ENCODE peak calls at places on chromosomes 11 and 22, in nine cellular contexts. One of them, this sample, is unnamed.

GRCh38 chr11:87422566-87422965 is 384.8 kb downstream of the TMEM135 start:
- DNase-seq in brain microvascular endothelial cell: no peak
- DNase-seq in GM04504: no peak
- DNase-seq in activated T-helper 9 cell treated with anti-CD3 and anti-CD28 coated beads, Interleukin-2, amount 50 U/mL, for 16 hours: no peak
- DNase-seq in frontal cortex: no peak
- DNase-seq in left colon: no peak
- DNase-seq in activated naive CD8-positive, alpha-beta T cell treated with anti-CD3 and anti-CD28 coated beads, Interleukin-2, amount 50 U/mL, for 16 hours: no peak
- DNase-seq in stimulated activated naive CD8-positive, alpha-beta T cell treated with anti-CD3 and anti-CD28 coated beads, Interleukin-15, Interleukin-2, amounts not matched to agents 100 U/mL and 50 U/mL, for 24 hours: no peak
- DNase-seq in COR-L47: no peak
- DNase-seq in this sample: no peak

GRCh38 chr11:111937859-111938258 is 716 bp downstream of the DIXDC1 start:
- DNase-seq in GM04504: no peak
- DNase-seq in left colon: no peak
- DNase-seq in activated T-helper 9 cell treated with anti-CD3 and anti-CD28 coated beads, Interleukin-2, amount 50 U/mL, for 16 hours: no peak
- DNase-seq in stimulated activated naive CD8-positive, alpha-beta T cell treated with anti-CD3 and anti-CD28 coated beads, Interleukin-15, Interleukin-2, amounts not matched to agents 100 U/mL and 50 U/mL, for 24 hours: peak; percentile 21
- DNase-seq in activated naive CD8-positive, alpha-beta T cell treated with anti-CD3 and anti-CD28 coated beads, Interleukin-2, amount 50 U/mL, for 16 hours: no peak
- DNase-seq in frontal cortex: no peak
- DNase-seq in COR-L47: no peak
- DNase-seq in brain microvascular endothelial cell: no peak
- DNase-seq in this sample: no peak

GRCh38 chr11:19723572-19724342 is 11.1 kb downstream of the NAV2 start:
- DNase-seq in frontal cortex: no peak
- DNase-seq in activated naive CD8-positive, alpha-beta T cell treated with anti-CD3 and anti-CD28 coated beads, Interleukin-2, amount 50 U/mL, for 16 hours: no peak
- DNase-seq in GM04504: peak; percentile 29
- DNase-seq in COR-L47: no peak
- DNase-seq in activated T-helper 9 cell treated with anti-CD3 and anti-CD28 coated beads, Interleukin-2, amount 50 U/mL, for 16 hours: no peak
- DNase-seq in left colon: peak; percentile 16
- DNase-seq in brain microvascular endothelial cell: peak; percentile 17
- DNase-seq in stimulated activated naive CD8-positive, alpha-beta T cell treated with anti-CD3 and anti-CD28 coated beads, Interleukin-15, Interleukin-2, amounts not matched to agents 100 U/mL and 50 U/mL, for 24 hours: peak; percentile 25
- DNase-seq in this sample: no peak

GRCh38 chr11:78248191-78248590 is 59.5 kb downstream of the USP35 start:
- DNase-seq in stimulated activated naive CD8-positive, alpha-beta T cell treated with anti-CD3 and anti-CD28 coated beads, Interleukin-15, Interleukin-2, amounts not matched to agents 100 U/mL and 50 U/mL, for 24 hours: no peak
- DNase-seq in COR-L47: no peak
- DNase-seq in frontal cortex: no peak
- DNase-seq in GM04504: no peak
- DNase-seq in left colon: no peak
- DNase-seq in brain microvascular endothelial cell: no peak
- DNase-seq in activated naive CD8-positive, alpha-beta T cell treated with anti-CD3 and anti-CD28 coated beads, Interleukin-2, amount 50 U/mL, for 16 hours: no peak
- DNase-seq in activated T-helper 9 cell treated with anti-CD3 and anti-CD28 coated beads, Interleukin-2, amount 50 U/mL, for 16 hours: no peak
- DNase-seq in this sample: no peak

GRCh38 chr11:613369-613968 is 2.3 kb downstream of the IRF7 start:
- DNase-seq in stimulated activated naive CD8-positive, alpha-beta T cell treated with anti-CD3 and anti-CD28 coated beads, Interleukin-15, Interleukin-2, amounts not matched to agents 100 U/mL and 50 U/mL, for 24 hours: peak; percentile 85
- DNase-seq in brain microvascular endothelial cell: peak; percentile 59
- DNase-seq in COR-L47: peak; percentile 63
- DNase-seq in frontal cortex: no peak
- DNase-seq in left colon: peak; percentile 94
- DNase-seq in activated naive CD8-positive, alpha-beta T cell treated with anti-CD3 and anti-CD28 coated beads, Interleukin-2, amount 50 U/mL, for 16 hours: peak; percentile 65
- DNase-seq in activated T-helper 9 cell treated with anti-CD3 and anti-CD28 coated beads, Interleukin-2, amount 50 U/mL, for 16 hours: peak; percentile 79
- DNase-seq in GM04504: no peak
- DNase-seq in this sample: no peak

GRCh38 chr11:55345306-55345705 is 2.3 kb downstream of the OR4A16 start:
- DNase-seq in frontal cortex: no peak
- DNase-seq in left colon: no peak
- DNase-seq in COR-L47: no peak
- DNase-seq in stimulated activated naive CD8-positive, alpha-beta T cell treated with anti-CD3 and anti-CD28 coated beads, Interleukin-15, Interleukin-2, amounts not matched to agents 100 U/mL and 50 U/mL, for 24 hours: no peak
- DNase-seq in activated T-helper 9 cell treated with anti-CD3 and anti-CD28 coated beads, Interleukin-2, amount 50 U/mL, for 16 hours: no peak
- DNase-seq in activated naive CD8-positive, alpha-beta T cell treated with anti-CD3 and anti-CD28 coated beads, Interleukin-2, amount 50 U/mL, for 16 hours: no peak
- DNase-seq in GM04504: no peak
- DNase-seq in brain microvascular endothelial cell: no peak
- DNase-seq in this sample: no peak

GRCh38 chr11:130666781-130667251 is 218.4 kb downstream of the ADAMTS15 start:
- DNase-seq in activated naive CD8-positive, alpha-beta T cell treated with anti-CD3 and anti-CD28 coated beads, Interleukin-2, amount 50 U/mL, for 16 hours: no peak
- DNase-seq in stimulated activated naive CD8-positive, alpha-beta T cell treated with anti-CD3 and anti-CD28 coated beads, Interleukin-15, Interleukin-2, amounts not matched to agents 100 U/mL and 50 U/mL, for 24 hours: no peak
- DNase-seq in COR-L47: no peak
- DNase-seq in frontal cortex: peak; percentile 26
- DNase-seq in left colon: no peak
- DNase-seq in GM04504: no peak
- DNase-seq in activated T-helper 9 cell treated with anti-CD3 and anti-CD28 coated beads, Interleukin-2, amount 50 U/mL, for 16 hours: no peak
- DNase-seq in brain microvascular endothelial cell: no peak
- DNase-seq in this sample: no peak

GRCh38 chr22:36912694-36913430 is 566 bp upstream of the CSF2RB start:
- DNase-seq in COR-L47: no peak
- DNase-seq in activated T-helper 9 cell treated with anti-CD3 and anti-CD28 coated beads, Interleukin-2, amount 50 U/mL, for 16 hours: no peak
- DNase-seq in brain microvascular endothelial cell: no peak
- DNase-seq in stimulated activated naive CD8-positive, alpha-beta T cell treated with anti-CD3 and anti-CD28 coated beads, Interleukin-15, Interleukin-2, amounts not matched to agents 100 U/mL and 50 U/mL, for 24 hours: no peak
- DNase-seq in frontal cortex: no peak
- DNase-seq in left colon: peak; percentile 5
- DNase-seq in GM04504: no peak
- DNase-seq in activated naive CD8-positive, alpha-beta T cell treated with anti-CD3 and anti-CD28 coated beads, Interleukin-2, amount 50 U/mL, for 16 hours: no peak
- DNase-seq in this sample: no peak

GRCh38 chr22:38923463-38924196 is 33.8 kb upstream of the APOBEC3A start:
- DNase-seq in COR-L47: no peak
- DNase-seq in GM04504: peak; percentile 35
- DNase-seq in left colon: peak; percentile 75
- DNase-seq in frontal cortex: peak; percentile 60
- DNase-seq in stimulated activated naive CD8-positive, alpha-beta T cell treated with anti-CD3 and anti-CD28 coated beads, Interleukin-15, Interleukin-2, amounts not matched to agents 100 U/mL and 50 U/mL, for 24 hours: no peak
- DNase-seq in brain microvascular endothelial cell: peak; percentile 36
- DNase-seq in activated naive CD8-positive, alpha-beta T cell treated with anti-CD3 and anti-CD28 coated beads, Interleukin-2, amount 50 U/mL, for 16 hours: no peak
- DNase-seq in activated T-helper 9 cell treated with anti-CD3 and anti-CD28 coated beads, Interleukin-2, amount 50 U/mL, for 16 hours: no peak
- DNase-seq in this sample: peak; percentile 14

GRCh38 chr11:61026121-61027031 is 54.9 kb downstream of the CD6 start:
- DNase-seq in activated T-helper 9 cell treated with anti-CD3 and anti-CD28 coated beads, Interleukin-2, amount 50 U/mL, for 16 hours: no peak
- DNase-seq in COR-L47: no peak
- DNase-seq in frontal cortex: no peak
- DNase-seq in stimulated activated naive CD8-positive, alpha-beta T cell treated with anti-CD3 and anti-CD28 coated beads, Interleukin-15, Interleukin-2, amounts not matched to agents 100 U/mL and 50 U/mL, for 24 hours: peak; percentile 53
- DNase-seq in brain microvascular endothelial cell: no peak
- DNase-seq in GM04504: no peak
- DNase-seq in left colon: no peak
- DNase-seq in activated naive CD8-positive, alpha-beta T cell treated with anti-CD3 and anti-CD28 coated beads, Interleukin-2, amount 50 U/mL, for 16 hours: no peak
- DNase-seq in this sample: no peak

GRCh38 chr22:43305806-43306205 is 37.4 kb downstream of the SCUBE1 start:
- DNase-seq in activated naive CD8-positive, alpha-beta T cell treated with anti-CD3 and anti-CD28 coated beads, Interleukin-2, amount 50 U/mL, for 16 hours: no peak
- DNase-seq in activated T-helper 9 cell treated with anti-CD3 and anti-CD28 coated beads, Interleukin-2, amount 50 U/mL, for 16 hours: no peak
- DNase-seq in frontal cortex: no peak
- DNase-seq in brain microvascular endothelial cell: no peak
- DNase-seq in COR-L47: no peak
- DNase-seq in GM04504: no peak
- DNase-seq in stimulated activated naive CD8-positive, alpha-beta T cell treated with anti-CD3 and anti-CD28 coated beads, Interleukin-15, Interleukin-2, amounts not matched to agents 100 U/mL and 50 U/mL, for 24 hours: no peak
- DNase-seq in left colon: no peak
- DNase-seq in this sample: no peak

GRCh38 chr22:27238935-27239510 is 562.5 kb downstream of the MN1 start:
- DNase-seq in activated T-helper 9 cell treated with anti-CD3 and anti-CD28 coated beads, Interleukin-2, amount 50 U/mL, for 16 hours: no peak
- DNase-seq in brain microvascular endothelial cell: peak; percentile 100
- DNase-seq in COR-L47: no peak
- DNase-seq in frontal cortex: no peak
- DNase-seq in activated naive CD8-positive, alpha-beta T cell treated with anti-CD3 and anti-CD28 coated beads, Interleukin-2, amount 50 U/mL, for 16 hours: no peak
- DNase-seq in GM04504: peak; percentile 65
- DNase-seq in left colon: peak; percentile 36
- DNase-seq in stimulated activated naive CD8-positive, alpha-beta T cell treated with anti-CD3 and anti-CD28 coated beads, Interleukin-15, Interleukin-2, amounts not matched to agents 100 U/mL and 50 U/mL, for 24 hours: no peak
- DNase-seq in this sample: peak; percentile 92

GRCh38 chr11:65295001-65295400 is 19.7 kb upstream of the CDC42EP2 start:
- DNase-seq in GM04504: no peak
- DNase-seq in frontal cortex: no peak
- DNase-seq in activated naive CD8-positive, alpha-beta T cell treated with anti-CD3 and anti-CD28 coated beads, Interleukin-2, amount 50 U/mL, for 16 hours: no peak
- DNase-seq in left colon: no peak
- DNase-seq in activated T-helper 9 cell treated with anti-CD3 and anti-CD28 coated beads, Interleukin-2, amount 50 U/mL, for 16 hours: no peak
- DNase-seq in COR-L47: no peak
- DNase-seq in brain microvascular endothelial cell: no peak
- DNase-seq in stimulated activated naive CD8-positive, alpha-beta T cell treated with anti-CD3 and anti-CD28 coated beads, Interleukin-15, Interleukin-2, amounts not matched to agents 100 U/mL and 50 U/mL, for 24 hours: no peak
- DNase-seq in this sample: no peak

GRCh38 chr11:67276821-67277230 is 10.6 kb downstream of the GRK2 start:
- DNase-seq in stimulated activated naive CD8-positive, alpha-beta T cell treated with anti-CD3 and anti-CD28 coated beads, Interleukin-15, Interleukin-2, amounts not matched to agents 100 U/mL and 50 U/mL, for 24 hours: peak; percentile 84
- DNase-seq in GM04504: no peak
- DNase-seq in left colon: peak; percentile 64
- DNase-seq in activated T-helper 9 cell treated with anti-CD3 and anti-CD28 coated beads, Interleukin-2, amount 50 U/mL, for 16 hours: no peak
- DNase-seq in brain microvascular endothelial cell: no peak
- DNase-seq in COR-L47: no peak
- DNase-seq in activated naive CD8-positive, alpha-beta T cell treated with anti-CD3 and anti-CD28 coated beads, Interleukin-2, amount 50 U/mL, for 16 hours: no peak
- DNase-seq in frontal cortex: no peak
- DNase-seq in this sample: no peak

GRCh38 chr11:33735426-33736147 is 636 bp downstream of the CD59 start:
- DNase-seq in GM04504: no peak
- DNase-seq in left colon: peak; percentile 71
- DNase-seq in frontal cortex: no peak
- DNase-seq in brain microvascular endothelial cell: no peak
- DNase-seq in activated T-helper 9 cell treated with anti-CD3 and anti-CD28 coated beads, Interleukin-2, amount 50 U/mL, for 16 hours: peak; percentile 21
- DNase-seq in activated naive CD8-positive, alpha-beta T cell treated with anti-CD3 and anti-CD28 coated beads, Interleukin-2, amount 50 U/mL, for 16 hours: no peak
- DNase-seq in COR-L47: no peak
- DNase-seq in stimulated activated naive CD8-positive, alpha-beta T cell treated with anti-CD3 and anti-CD28 coated beads, Interleukin-15, Interleukin-2, amounts not matched to agents 100 U/mL and 50 U/mL, for 24 hours: peak; percentile 58
- DNase-seq in this sample: no peak

GRCh38 chr11:114291381-114291780 is 4.8 kb upstream of the NNMT start:
- DNase-seq in activated T-helper 9 cell treated with anti-CD3 and anti-CD28 coated beads, Interleukin-2, amount 50 U/mL, for 16 hours: no peak
- DNase-seq in GM04504: peak; percentile 64
- DNase-seq in COR-L47: no peak
- DNase-seq in stimulated activated naive CD8-positive, alpha-beta T cell treated with anti-CD3 and anti-CD28 coated beads, Interleukin-15, Interleukin-2, amounts not matched to agents 100 U/mL and 50 U/mL, for 24 hours: no peak
- DNase-seq in frontal cortex: no peak
- DNase-seq in left colon: no peak
- DNase-seq in brain microvascular endothelial cell: peak; percentile 67
- DNase-seq in activated naive CD8-positive, alpha-beta T cell treated with anti-CD3 and anti-CD28 coated beads, Interleukin-2, amount 50 U/mL, for 16 hours: no peak
- DNase-seq in this sample: no peak

GRCh38 chr22:22930222-22930497 is 42.5 kb downstream of the IGLL5 start:
- DNase-seq in frontal cortex: no peak
- DNase-seq in left colon: no peak
- DNase-seq in brain microvascular endothelial cell: no peak
- DNase-seq in stimulated activated naive CD8-positive, alpha-beta T cell treated with anti-CD3 and anti-CD28 coated beads, Interleukin-15, Interleukin-2, amounts not matched to agents 100 U/mL and 50 U/mL, for 24 hours: no peak
- DNase-seq in COR-L47: no peak
- DNase-seq in activated naive CD8-positive, alpha-beta T cell treated with anti-CD3 and anti-CD28 coated beads, Interleukin-2, amount 50 U/mL, for 16 hours: no peak
- DNase-seq in activated T-helper 9 cell treated with anti-CD3 and anti-CD28 coated beads, Interleukin-2, amount 50 U/mL, for 16 hours: no peak
- DNase-seq in GM04504: no peak
- DNase-seq in this sample: no peak

GRCh38 chr11:62724171-62724570 is 3.1 kb downstream of the HNRNPUL2 start:
- DNase-seq in brain microvascular endothelial cell: no peak
- DNase-seq in frontal cortex: no peak
- DNase-seq in COR-L47: no peak
- DNase-seq in activated T-helper 9 cell treated with anti-CD3 and anti-CD28 coated beads, Interleukin-2, amount 50 U/mL, for 16 hours: no peak
- DNase-seq in activated naive CD8-positive, alpha-beta T cell treated with anti-CD3 and anti-CD28 coated beads, Interleukin-2, amount 50 U/mL, for 16 hours: no peak
- DNase-seq in GM04504: no peak
- DNase-seq in stimulated activated naive CD8-positive, alpha-beta T cell treated with anti-CD3 and anti-CD28 coated beads, Interleukin-15, Interleukin-2, amounts not matched to agents 100 U/mL and 50 U/mL, for 24 hours: no peak
- DNase-seq in left colon: no peak
- DNase-seq in this sample: no peak

GRCh38 chr11:5596611-5597201 is at the start of gene TRIM6:
- DNase-seq in stimulated activated naive CD8-positive, alpha-beta T cell treated with anti-CD3 and anti-CD28 coated beads, Interleukin-15, Interleukin-2, amounts not matched to agents 100 U/mL and 50 U/mL, for 24 hours: peak; percentile 24
- DNase-seq in brain microvascular endothelial cell: peak; percentile 22
- DNase-seq in activated T-helper 9 cell treated with anti-CD3 and anti-CD28 coated beads, Interleukin-2, amount 50 U/mL, for 16 hours: no peak
- DNase-seq in left colon: peak; percentile 58
- DNase-seq in GM04504: no peak
- DNase-seq in COR-L47: no peak
- DNase-seq in activated naive CD8-positive, alpha-beta T cell treated with anti-CD3 and anti-CD28 coated beads, Interleukin-2, amount 50 U/mL, for 16 hours: no peak
- DNase-seq in frontal cortex: no peak
- DNase-seq in this sample: no peak

GRCh38 chr11:69844396-69844795 is 25.2 kb upstream of the FGF3 start:
- DNase-seq in activated naive CD8-positive, alpha-beta T cell treated with anti-CD3 and anti-CD28 coated beads, Interleukin-2, amount 50 U/mL, for 16 hours: no peak
- DNase-seq in left colon: no peak
- DNase-seq in stimulated activated naive CD8-positive, alpha-beta T cell treated with anti-CD3 and anti-CD28 coated beads, Interleukin-15, Interleukin-2, amounts not matched to agents 100 U/mL and 50 U/mL, for 24 hours: no peak
- DNase-seq in COR-L47: no peak
- DNase-seq in frontal cortex: no peak
- DNase-seq in GM04504: no peak
- DNase-seq in brain microvascular endothelial cell: no peak
- DNase-seq in activated T-helper 9 cell treated with anti-CD3 and anti-CD28 coated beads, Interleukin-2, amount 50 U/mL, for 16 hours: no peak
- DNase-seq in this sample: no peak

GRCh38 chr22:17043521-17043920 is 35.5 kb upstream of the GAB4 start:
- DNase-seq in activated T-helper 9 cell treated with anti-CD3 and anti-CD28 coated beads, Interleukin-2, amount 50 U/mL, for 16 hours: no peak
- DNase-seq in GM04504: no peak
- DNase-seq in brain microvascular endothelial cell: no peak
- DNase-seq in left colon: no peak
- DNase-seq in stimulated activated naive CD8-positive, alpha-beta T cell treated with anti-CD3 and anti-CD28 coated beads, Interleukin-15, Interleukin-2, amounts not matched to agents 100 U/mL and 50 U/mL, for 24 hours: no peak
- DNase-seq in COR-L47: no peak
- DNase-seq in frontal cortex: no peak
- DNase-seq in activated naive CD8-positive, alpha-beta T cell treated with anti-CD3 and anti-CD28 coated beads, Interleukin-2, amount 50 U/mL, for 16 hours: no peak
- DNase-seq in this sample: no peak

GRCh38 chr22:42964994-42965699 is 49.8 kb downstream of the PACSIN2 start:
- DNase-seq in brain microvascular endothelial cell: peak; percentile 29
- DNase-seq in activated naive CD8-positive, alpha-beta T cell treated with anti-CD3 and anti-CD28 coated beads, Interleukin-2, amount 50 U/mL, for 16 hours: peak; percentile 14
- DNase-seq in frontal cortex: no peak
- DNase-seq in left colon: no peak
- DNase-seq in stimulated activated naive CD8-positive, alpha-beta T cell treated with anti-CD3 and anti-CD28 coated beads, Interleukin-15, Interleukin-2, amounts not matched to agents 100 U/mL and 50 U/mL, for 24 hours: peak; percentile 55
- DNase-seq in activated T-helper 9 cell treated with anti-CD3 and anti-CD28 coated beads, Interleukin-2, amount 50 U/mL, for 16 hours: peak; percentile 11
- DNase-seq in COR-L47: peak; percentile 69
- DNase-seq in GM04504: no peak
- DNase-seq in this sample: no peak

GRCh38 chr11:31958086-31958735 is 132.7 kb upstream of the RCN1 start:
- DNase-seq in stimulated activated naive CD8-positive, alpha-beta T cell treated with anti-CD3 and anti-CD28 coated beads, Interleukin-15, Interleukin-2, amounts not matched to agents 100 U/mL and 50 U/mL, for 24 hours: peak; percentile 79
- DNase-seq in COR-L47: no peak
- DNase-seq in activated T-helper 9 cell treated with anti-CD3 and anti-CD28 coated beads, Interleukin-2, amount 50 U/mL, for 16 hours: peak; percentile 21
- DNase-seq in GM04504: peak; percentile 40
- DNase-seq in activated naive CD8-positive, alpha-beta T cell treated with anti-CD3 and anti-CD28 coated beads, Interleukin-2, amount 50 U/mL, for 16 hours: no peak
- DNase-seq in brain microvascular endothelial cell: peak; percentile 41
- DNase-seq in frontal cortex: peak; percentile 25
- DNase-seq in left colon: peak; percentile 78
- DNase-seq in this sample: no peak

GRCh38 chr11:76598426-76598839 is 72.1 kb downstream of the LRRC32 start:
- DNase-seq in stimulated activated naive CD8-positive, alpha-beta T cell treated with anti-CD3 and anti-CD28 coated beads, Interleukin-15, Interleukin-2, amounts not matched to agents 100 U/mL and 50 U/mL, for 24 hours: peak; percentile 62
- DNase-seq in left colon: no peak
- DNase-seq in activated naive CD8-positive, alpha-beta T cell treated with anti-CD3 and anti-CD28 coated beads, Interleukin-2, amount 50 U/mL, for 16 hours: no peak
- DNase-seq in brain microvascular endothelial cell: no peak
- DNase-seq in activated T-helper 9 cell treated with anti-CD3 and anti-CD28 coated beads, Interleukin-2, amount 50 U/mL, for 16 hours: no peak
- DNase-seq in frontal cortex: no peak
- DNase-seq in COR-L47: peak; percentile 30
- DNase-seq in GM04504: no peak
- DNase-seq in this sample: no peak

GRCh38 chr11:93849751-93850584 is 450 bp downstream of the VSTM5 start:
- DNase-seq in activated T-helper 9 cell treated with anti-CD3 and anti-CD28 coated beads, Interleukin-2, amount 50 U/mL, for 16 hours: no peak
- DNase-seq in stimulated activated naive CD8-positive, alpha-beta T cell treated with anti-CD3 and anti-CD28 coated beads, Interleukin-15, Interleukin-2, amounts not matched to agents 100 U/mL and 50 U/mL, for 24 hours: no peak
- DNase-seq in COR-L47: peak; percentile 21
- DNase-seq in GM04504: no peak
- DNase-seq in left colon: peak; percentile 73
- DNase-seq in frontal cortex: peak; percentile 26
- DNase-seq in activated naive CD8-positive, alpha-beta T cell treated with anti-CD3 and anti-CD28 coated beads, Interleukin-2, amount 50 U/mL, for 16 hours: no peak
- DNase-seq in brain microvascular endothelial cell: no peak
- DNase-seq in this sample: no peak

GRCh38 chr11:87039371-87039770 is 1.6 kb downstream of the TMEM135 start:
- DNase-seq in GM04504: no peak
- DNase-seq in activated naive CD8-positive, alpha-beta T cell treated with anti-CD3 and anti-CD28 coated beads, Interleukin-2, amount 50 U/mL, for 16 hours: no peak
- DNase-seq in frontal cortex: no peak
- DNase-seq in stimulated activated naive CD8-positive, alpha-beta T cell treated with anti-CD3 and anti-CD28 coated beads, Interleukin-15, Interleukin-2, amounts not matched to agents 100 U/mL and 50 U/mL, for 24 hours: no peak
- DNase-seq in COR-L47: no peak
- DNase-seq in brain microvascular endothelial cell: no peak
- DNase-seq in left colon: no peak
- DNase-seq in activated T-helper 9 cell treated with anti-CD3 and anti-CD28 coated beads, Interleukin-2, amount 50 U/mL, for 16 hours: no peak
- DNase-seq in this sample: no peak

GRCh38 chr11:3685923-3686322 is 14.7 kb upstream of the CHRNA10 start:
- DNase-seq in activated T-helper 9 cell treated with anti-CD3 and anti-CD28 coated beads, Interleukin-2, amount 50 U/mL, for 16 hours: no peak
- DNase-seq in GM04504: no peak
- DNase-seq in stimulated activated naive CD8-positive, alpha-beta T cell treated with anti-CD3 and anti-CD28 coated beads, Interleukin-15, Interleukin-2, amounts not matched to agents 100 U/mL and 50 U/mL, for 24 hours: no peak
- DNase-seq in frontal cortex: no peak
- DNase-seq in brain microvascular endothelial cell: no peak
- DNase-seq in activated naive CD8-positive, alpha-beta T cell treated with anti-CD3 and anti-CD28 coated beads, Interleukin-2, amount 50 U/mL, for 16 hours: no peak
- DNase-seq in COR-L47: no peak
- DNase-seq in left colon: no peak
- DNase-seq in this sample: no peak

GRCh38 chr11:22343411-22344032 is 5.3 kb downstream of the SLC17A6 start:
- DNase-seq in brain microvascular endothelial cell: no peak
- DNase-seq in stimulated activated naive CD8-positive, alpha-beta T cell treated with anti-CD3 and anti-CD28 coated beads, Interleukin-15, Interleukin-2, amounts not matched to agents 100 U/mL and 50 U/mL, for 24 hours: no peak
- DNase-seq in COR-L47: peak; percentile 46
- DNase-seq in activated T-helper 9 cell treated with anti-CD3 and anti-CD28 coated beads, Interleukin-2, amount 50 U/mL, for 16 hours: no peak
- DNase-seq in GM04504: no peak
- DNase-seq in left colon: no peak
- DNase-seq in frontal cortex: no peak
- DNase-seq in activated naive CD8-positive, alpha-beta T cell treated with anti-CD3 and anti-CD28 coated beads, Interleukin-2, amount 50 U/mL, for 16 hours: no peak
- DNase-seq in this sample: no peak

GRCh38 chr11:111777094-111778046 is 11.2 kb upstream of the PPP2R1B start:
- DNase-seq in GM04504: peak; percentile 50
- DNase-seq in frontal cortex: peak; percentile 49
- DNase-seq in left colon: no peak
- DNase-seq in activated T-helper 9 cell treated with anti-CD3 and anti-CD28 coated beads, Interleukin-2, amount 50 U/mL, for 16 hours: no peak
- DNase-seq in activated naive CD8-positive, alpha-beta T cell treated with anti-CD3 and anti-CD28 coated beads, Interleukin-2, amount 50 U/mL, for 16 hours: no peak
- DNase-seq in COR-L47: peak; percentile 54
- DNase-seq in brain microvascular endothelial cell: peak; percentile 57
- DNase-seq in stimulated activated naive CD8-positive, alpha-beta T cell treated with anti-CD3 and anti-CD28 coated beads, Interleukin-15, Interleukin-2, amounts not matched to agents 100 U/mL and 50 U/mL, for 24 hours: no peak
- DNase-seq in this sample: peak; percentile 41

GRCh38 chr22:41596776-41597634 is 7.4 kb upstream of the PMM1 start:
- DNase-seq in stimulated activated naive CD8-positive, alpha-beta T cell treated with anti-CD3 and anti-CD28 coated beads, Interleukin-15, Interleukin-2, amounts not matched to agents 100 U/mL and 50 U/mL, for 24 hours: peak; percentile 54
- DNase-seq in activated naive CD8-positive, alpha-beta T cell treated with anti-CD3 and anti-CD28 coated beads, Interleukin-2, amount 50 U/mL, for 16 hours: no peak
- DNase-seq in activated T-helper 9 cell treated with anti-CD3 and anti-CD28 coated beads, Interleukin-2, amount 50 U/mL, for 16 hours: no peak
- DNase-seq in frontal cortex: peak; percentile 61
- DNase-seq in COR-L47: peak; percentile 51
- DNase-seq in GM04504: no peak
- DNase-seq in left colon: peak; percentile 69
- DNase-seq in brain microvascular endothelial cell: peak; percentile 22
- DNase-seq in this sample: no peak

GRCh38 chr11:56916162-56916561 is 72.6 kb upstream of the OR5AK2 start:
- DNase-seq in activated T-helper 9 cell treated with anti-CD3 and anti-CD28 coated beads, Interleukin-2, amount 50 U/mL, for 16 hours: no peak
- DNase-seq in stimulated activated naive CD8-positive, alpha-beta T cell treated with anti-CD3 and anti-CD28 coated beads, Interleukin-15, Interleukin-2, amounts not matched to agents 100 U/mL and 50 U/mL, for 24 hours: no peak
- DNase-seq in COR-L47: no peak
- DNase-seq in activated naive CD8-positive, alpha-beta T cell treated with anti-CD3 and anti-CD28 coated beads, Interleukin-2, amount 50 U/mL, for 16 hours: no peak
- DNase-seq in frontal cortex: no peak
- DNase-seq in GM04504: no peak
- DNase-seq in brain microvascular endothelial cell: no peak
- DNase-seq in left colon: no peak
- DNase-seq in this sample: no peak

This sample was measured in AG04449.